ENCODE peak calls at places on chromosomes 1 and 21, in eight cellular contexts. F is NCI-H446; M is ELR; S is NCI-H1105; H is cardiac muscle cell; Y is activated CD4-positive, CD25-positive, alpha-beta regulatory T cell treated with anti-CD3 and anti-CD28 coated beads, Interleukin-2, amount 50 U/mL, for 72 hours; D is tibial artery; O is omental fat pad. C is an unnamed sample.

GRCh38 chr21:21712761-21713558 is 714.8 kb downstream of the NCAM2 start:
- DNase-seq in F (peak; percentile 83), M (peak; percentile 63), H (peak; percentile 84), Y (no peak), S (no peak), O (no peak), D (no peak), C (no peak)

GRCh38 chr1:214446772-214447556 is 104.4 kb downstream of the PTPN14 start:
- DNase-seq in S (no peak), H (peak; percentile 91), D (no peak), O (no peak), M (peak; percentile 98), Y (no peak), F (peak; percentile 94), C (peak; percentile 76)

GRCh38 chr1:68321084-68321685 is 88.9 kb upstream of the WLS start:
- DNase-seq in S (no peak), F (peak; percentile 50), Y (no peak), H (peak; percentile 76), O (no peak), D (peak; percentile 44), M (peak; percentile 70), C (peak; percentile 85)

GRCh38 chr1:25766721-25767436 is 33.1 kb upstream of the SELENON start:
- DNase-seq in S (peak; percentile 76), Y (no peak), D (no peak), M (no peak), H (no peak), O (no peak), F (no peak), C (no peak)

GRCh38 chr1:55302972-55303371 is 87.8 kb upstream of the USP24 start:
- DNase-seq in Y (no peak), S (no peak), F (no peak), D (no peak), O (no peak), H (no peak), M (no peak), C (no peak)

GRCh38 chr21:15895142-15896106 is 165.6 kb downstream of the USP25 start:
- DNase-seq in O (no peak), D (no peak), Y (no peak), S (no peak), H (peak; percentile 10), M (no peak), F (no peak), C (no peak)

GRCh38 chr1:232290570-232290969 is 339.4 kb downstream of the SIPA1L2 start:
- DNase-seq in D (no peak), S (no peak), H (no peak), F (no peak), M (no peak), Y (no peak), O (no peak), C (no peak)

GRCh38 chr1:12619396-12620141 is 1.6 kb upstream of the DHRS3 start:
- DNase-seq in H (peak; percentile 93), D (peak; percentile 92), M (peak; percentile 89), Y (peak; percentile 78), F (peak; percentile 63), S (peak; percentile 68), O (peak; percentile 71), C (peak; percentile 94)

GRCh38 chr1:53331446-53332187 is 3.7 kb upstream of the LRP8 start:
- DNase-seq in D (peak; percentile 11), S (no peak), O (no peak), H (no peak), M (no peak), F (no peak), Y (peak; percentile 12), C (no peak)

GRCh38 chr1:107326823-107327445 is 186.1 kb downstream of the NTNG1 start:
- DNase-seq in Y (no peak), F (peak; percentile 98), O (no peak), S (no peak), M (peak; percentile 12), H (no peak), D (no peak), C (no peak)

GRCh38 chr1:162632234-162632666 is at the start of gene DDR2:
- DNase-seq in D (peak; percentile 89), H (peak; percentile 98), Y (no peak), M (peak; percentile 95), S (no peak), O (peak; percentile 51), F (peak; percentile 93), C (peak; percentile 80)

GRCh38 chr1:27575861-27576331 is 28.0 kb downstream of the AHDC1 start:
- DNase-seq in M (peak; percentile 56), O (no peak), Y (no peak), F (no peak), S (no peak), H (peak; percentile 61), D (peak; percentile 68), C (peak; percentile 85)

GRCh38 chr21:46021398-46021797 is 39.8 kb downstream of the COL6A1 start:
- DNase-seq in Y (no peak), D (no peak), F (no peak), O (no peak), M (no peak), H (no peak), S (no peak), C (no peak)

GRCh38 chr1:200741808-200742207 is 3.1 kb downstream of the CAMSAP2 start:
- DNase-seq in H (no peak), O (no peak), M (no peak), D (no peak), S (no peak), F (no peak), Y (no peak), C (no peak)

GRCh38 chr1:40060351-40060750 is 19.8 kb downstream of the CAP1 start:
- DNase-seq in Y (no peak), S (no peak), F (no peak), M (no peak), H (no peak), D (no peak), O (no peak), C (no peak)

GRCh38 chr1:55645286-55645685 is 430.1 kb upstream of the USP24 start:
- DNase-seq in M (no peak), F (no peak), H (no peak), D (no peak), S (no peak), O (no peak), Y (no peak), C (no peak)

GRCh38 chr1:21324368-21325137 is 34.3 kb upstream of the ECE1 start:
- DNase-seq in Y (peak; percentile 64), S (no peak), O (peak; percentile 47), M (peak; percentile 83), D (peak; percentile 88), F (no peak), H (peak; percentile 88), C (peak; percentile 89)

GRCh38 chr1:201080135-201080534 is 32.1 kb downstream of the CACNA1S start:
- DNase-seq in H (no peak), Y (no peak), D (no peak), O (no peak), F (no peak), S (no peak), M (no peak), C (no peak)

GRCh38 chr1:199495432-199495831 is 532.1 kb upstream of the NR5A2 start:
- DNase-seq in H (no peak), M (no peak), D (no peak), O (no peak), Y (no peak), S (no peak), F (no peak), C (no peak)

GRCh38 chr1:178465011-178465410 is 31.8 kb downstream of the CLEC20A start:
- DNase-seq in S (no peak), Y (no peak), M (peak; percentile 61), H (peak; percentile 34), F (no peak), O (no peak), D (no peak), C (no peak)

C was measured in hepatocyte.